ENCODE peak calls at places on chromosomes 4 and X, in five cellular contexts. G is mammary epithelial cell, C is adrenal gland, N is coronary artery, K is adipocyte. S is an unnamed sample.

GRCh38 chr4:148007789-148008188 is 275.9 kb downstream of the ARHGAP10 start:
- DNase-seq in K (no peak), N (no peak), C (no peak), G (no peak), S (no peak)

GRCh38 chrX:16658284-16658683 is 8.3 kb downstream of the S100G start:
- DNase-seq in N (no peak), C (no peak), G (peak), K (peak), S (no peak)

GRCh38 chr4:55125087-55125721 is at the start of gene KDR:
- DNase-seq in N (peak), K (peak), C (peak), G (peak), S (peak)

GRCh38 chr4:113773756-113774155 is 12.2 kb upstream of the CAMK2D start:
- DNase-seq in K (no peak), G (peak), C (no peak), N (no peak), S (no peak)

GRCh38 chrX:34503119-34503518 is 154.0 kb downstream of the TMEM47 start:
- DNase-seq in G (no peak), K (no peak), N (no peak), C (no peak), S (no peak)

GRCh38 chr4:38210396-38211114 is 250.4 kb downstream of the PTTG2 start:
- DNase-seq in C (no peak), K (peak), N (no peak), G (no peak), S (no peak)

GRCh38 chrX:145936769-145937168 is 119.1 kb downstream of the SLITRK2 start:
- DNase-seq in C (no peak), G (no peak), K (no peak), N (no peak), S (no peak)

GRCh38 chr4:120683902-120684540 is 238.5 kb downstream of the PRDM5 start:
- DNase-seq in C (no peak), G (no peak), K (no peak), N (no peak), S (no peak)

GRCh38 chr4:60759518-60760245 is 440.4 kb upstream of the ADGRL3 start:
- DNase-seq in K (no peak), G (no peak), C (no peak), N (no peak), S (no peak)

GRCh38 chr4:121693450-121693849 is 3.3 kb downstream of the ANXA5 start:
- DNase-seq in C (no peak), G (no peak), N (no peak), K (no peak), S (no peak)
- H3K4me3 ChIP-seq in C (peak), G (no peak), N (peak), K (peak), S (no peak)

DNA sequence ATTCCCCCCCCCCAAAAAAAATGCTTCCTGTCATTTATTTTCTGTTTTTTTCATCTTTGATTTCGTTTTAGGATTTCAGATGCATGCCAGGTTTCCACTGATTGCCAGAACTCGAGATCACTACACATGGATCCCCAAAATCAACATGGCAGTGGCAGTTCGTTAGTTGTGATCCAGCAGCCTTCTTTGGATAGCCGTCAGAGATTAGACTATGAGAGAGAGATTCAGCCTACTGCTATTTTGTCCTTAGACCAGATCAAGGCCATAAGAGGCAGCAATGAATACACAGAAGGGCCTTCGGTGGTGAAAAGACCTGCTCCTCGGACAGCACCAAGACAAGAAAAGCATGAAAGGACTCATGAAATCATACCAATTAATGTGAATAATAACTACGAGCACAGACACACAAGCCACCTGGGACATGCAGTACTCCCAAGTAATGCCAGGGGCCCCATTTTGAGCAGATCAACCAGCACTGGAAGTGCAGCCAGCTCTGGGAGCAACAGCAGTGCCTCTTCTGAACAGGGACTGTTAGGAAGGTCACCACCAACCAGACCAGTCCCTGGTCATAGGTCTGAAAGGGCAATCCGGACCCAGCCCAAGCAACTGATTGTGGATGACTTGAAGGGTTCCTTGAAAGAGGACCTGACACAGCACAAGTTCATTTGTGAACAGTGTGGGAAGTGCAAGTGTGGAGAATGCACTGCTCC is 5.0 kb downstream of the SPRY1 start:
- DNase-seq in N (no peak), C (no peak), K (no peak), G (no peak), S (no peak)
- H3K4me3 ChIP-seq in N (peak), C (peak), K (peak), G (peak), S (no peak)

GRCh38 chrX:71053217-71053621 is 14.9 kb downstream of the SNX12 start:
- DNase-seq in G (no peak), K (no peak), C (no peak), N (no peak), S (no peak)
- H3K4me3 ChIP-seq in G (no peak), K (no peak), C (no peak), N (no peak), S (no peak)

GRCh38 chr4:1010522-1011021 is 854 bp upstream of the FGFRL1 start:
- DNase-seq in C (peak), N (peak), G (peak), K (peak), S (peak)
- H3K4me3 ChIP-seq in C (peak), N (peak), G (peak), K (peak), S (peak)

DNA sequence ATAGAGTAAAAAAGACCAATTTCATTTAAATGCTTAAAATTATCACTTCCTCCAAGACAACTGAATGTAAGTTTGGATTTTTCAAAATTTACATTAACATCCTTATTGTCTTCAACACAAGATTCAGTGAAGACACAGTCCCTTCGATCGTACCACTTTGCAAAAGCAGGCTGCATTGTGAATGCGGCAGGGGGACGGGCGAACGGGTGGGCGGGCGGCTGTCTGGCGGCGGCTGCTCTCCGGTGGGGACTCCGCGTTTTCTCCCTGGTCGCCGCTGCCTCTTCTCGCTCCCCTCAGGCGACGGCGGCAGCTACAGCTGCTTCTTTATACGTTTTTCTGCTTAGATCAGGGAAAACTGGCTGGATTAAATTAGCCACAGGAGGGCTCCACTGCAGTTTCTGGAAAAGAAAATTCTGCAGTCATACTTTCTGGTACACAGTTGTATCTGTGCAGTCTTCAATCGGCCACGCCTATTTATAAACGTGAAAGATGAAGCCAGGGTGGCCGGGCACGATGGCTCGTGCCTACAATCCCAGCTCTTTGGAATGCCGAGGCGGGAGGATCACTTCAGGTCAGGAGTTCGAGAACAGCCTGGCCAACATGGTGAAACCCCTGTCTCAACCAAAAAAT is 33.9 kb upstream of the HPF1 start:
- DNase-seq in G (peak), K (peak), N (no peak), C (peak), S (peak)
- H3K4me3 ChIP-seq in G (peak), K (peak), N (peak), C (peak), S (peak)

GRCh38 chrX:53683556-53684414 is 2.7 kb downstream of the HUWE1 start:
- DNase-seq in K (peak), C (peak), G (peak), N (peak), S (peak)

GRCh38 chrX:53684415-53685192 is 1.9 kb downstream of the HUWE1 start:
- DNase-seq in C (no peak), N (no peak), G (no peak), K (peak), S (peak)

GRCh38 chrX:53682885-53683555 is 3.5 kb downstream of the HUWE1 start:
- DNase-seq in G (peak), N (no peak), C (peak), K (peak), S (peak)

GRCh38 chrX:53678667-53679066 is 7.9 kb downstream of the HUWE1 start:
- DNase-seq in G (no peak), C (no peak), K (peak), N (no peak), S (peak)

GRCh38 chrX:53681661-53682060 is 4.9 kb downstream of the HUWE1 start:
- DNase-seq in K (peak), N (no peak), G (peak), C (no peak), S (no peak)
- H3K4me3 ChIP-seq in K (peak), N (no peak), G (peak), C (no peak), S (peak)

GRCh38 chr4:107034982-107035710 is 967 bp downstream of the DKK2 start:
- DNase-seq in N (no peak), C (no peak), K (peak), G (no peak), S (peak)
- H3K4me3 ChIP-seq in N (peak), C (peak), K (peak), G (no peak), S (peak)

GRCh38 chr4:24913099-24913445 is 230 bp upstream of the CCDC149 start:
- DNase-seq in C (no peak), K (no peak), G (no peak), N (no peak), S (peak)
- H3K4me3 ChIP-seq in C (peak), K (peak), G (no peak), N (peak), S (peak)

DNA sequence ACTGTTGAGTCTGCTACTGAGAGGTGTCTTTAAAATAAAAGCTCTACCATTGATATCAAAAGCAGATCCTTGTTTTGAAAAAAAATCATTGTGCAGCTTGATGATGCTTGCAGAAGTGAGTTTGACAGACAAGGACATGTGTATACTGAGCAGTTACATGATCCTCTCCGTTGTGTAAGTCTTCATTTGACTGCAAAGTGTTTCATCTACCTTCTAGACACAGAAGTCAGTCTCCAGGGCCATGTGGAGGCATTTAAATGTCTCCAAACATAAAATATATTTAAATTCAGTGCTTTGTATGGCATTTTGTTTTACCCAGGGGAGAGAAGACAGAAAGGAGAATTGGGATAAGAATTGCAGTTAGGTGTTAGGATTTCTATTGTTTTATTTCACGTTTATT is 107.8 kb upstream of the MYOZ2 start:
- DNase-seq in G (no peak), C (no peak), N (no peak), K (no peak), S (no peak)
- H3K4me3 ChIP-seq in G (no peak), C (peak), N (peak), K (peak), S (no peak)

DNA sequence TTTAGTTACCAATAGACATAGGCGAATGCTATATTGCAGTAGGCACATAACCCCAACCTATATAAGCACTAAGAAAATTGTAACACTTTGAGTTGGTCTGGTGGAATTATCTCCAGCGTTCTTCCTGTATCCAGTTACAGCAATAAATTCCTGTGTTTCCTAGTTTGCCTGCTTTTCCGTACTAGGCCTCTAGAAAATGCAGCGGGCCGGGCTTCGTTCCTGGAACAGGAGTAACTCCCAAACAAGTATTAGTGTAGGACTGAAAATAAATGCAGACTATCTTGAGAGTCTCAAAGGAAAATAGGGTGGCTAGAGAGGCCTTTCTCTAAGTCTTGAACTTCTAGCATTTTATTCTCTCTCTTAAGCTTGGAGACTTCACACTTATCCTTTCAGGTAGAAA is 159.8 kb downstream of the OR13H1 start:
- DNase-seq in C (peak), N (no peak), G (peak), K (peak), S (no peak)
- H3K4me3 ChIP-seq in C (peak), N (peak), G (no peak), K (peak), S (peak)

S was measured in A673.